ENCODE peak calls at places on chromosomes 13 and 19, in seven cellular contexts. N is mesenchymal stem cell, C is trophoblast cell, I is sigmoid colon, B is prostate gland, A is tibial nerve, Z is thoracic aorta. T is an unnamed sample.

GRCh38 chr19:43444531-43445340 is 20.7 kb downstream of the LYPD3 start:
- DNase-seq in N (no peak), C (peak; percentile 78), I (no peak), B (no peak), A (no peak), Z (no peak), T (no peak)

GRCh38 chr19:40232479-40232878 is 6.0 kb upstream of the CCNP start:
- DNase-seq in N (no peak), C (no peak), I (no peak), B (no peak), A (no peak), Z (no peak), T (no peak)

GRCh38 chr13:40983725-40984669 is 35.1 kb downstream of the ELF1 start:
- DNase-seq in N (no peak), C (no peak), I (no peak), B (no peak), A (no peak), Z (no peak), T (no peak)

GRCh38 chr13:34757441-34757840 is 184.6 kb upstream of the NBEA start:
- DNase-seq in N (no peak), C (no peak), I (no peak), B (no peak), A (no peak), Z (no peak), T (no peak)

GRCh38 chr13:20303636-20304035 is 71.5 kb upstream of the GJB6 start:
- DNase-seq in N (peak; percentile 4), C (peak; percentile 84), I (no peak), B (no peak), A (no peak), Z (no peak), T (peak; percentile 49)

GRCh38 chr13:103282571-103283450 is 216.6 kb upstream of the SLC10A2 start:
- DNase-seq in N (peak; percentile 47), C (peak; percentile 94), I (no peak), B (no peak), A (no peak), Z (no peak), T (peak; percentile 90)

GRCh38 chr13:51324714-51325440 is 14.6 kb upstream of the SERPINE3 start:
- DNase-seq in N (no peak), C (no peak), I (no peak), B (no peak), A (no peak), Z (no peak), T (no peak)

GRCh38 chr13:94657167-94657566 is 55.2 kb downstream of the SOX21 start:
- DNase-seq in N (peak; percentile 89), C (peak; percentile 3), I (no peak), B (no peak), A (no peak), Z (no peak), T (no peak)

GRCh38 chr13:73138276-73138950 is 79.6 kb downstream of the KLF5 start:
- DNase-seq in N (peak; percentile 73), C (peak; percentile 81), I (no peak), B (no peak), A (peak; percentile 16), Z (no peak), T (no peak)

GRCh38 chr13:43411741-43412140 is 375.0 kb downstream of the ENOX1 start:
- DNase-seq in N (no peak), C (no peak), I (peak; percentile 89), B (no peak), A (no peak), Z (no peak), T (no peak)

GRCh38 chr19:19361075-19361594 is 40.5 kb downstream of the MAU2 start:
- DNase-seq in N (peak; percentile 88), C (peak; percentile 95), I (peak; percentile 88), B (peak; percentile 73), A (peak; percentile 75), Z (peak; percentile 57), T (no peak)

GRCh38 chr13:75870397-75870801 is 234.3 kb downstream of the LMO7 start:
- DNase-seq in N (peak; percentile 32), C (peak; percentile 60), I (no peak), B (no peak), A (no peak), Z (no peak), T (no peak)

GRCh38 chr13:46530084-46530935 is 22.7 kb upstream of the LRCH1 start:
- DNase-seq in N (peak; percentile 35), C (no peak), I (no peak), B (no peak), A (no peak), Z (no peak), T (peak; percentile 34)

GRCh38 chr19:6394831-6395230 is 1.9 kb upstream of the GTF2F1 start:
- DNase-seq in N (no peak), C (no peak), I (no peak), B (no peak), A (no peak), Z (no peak), T (no peak)

GRCh38 chr13:48490241-48490640 is 42.6 kb downstream of the RCBTB2 start:
- DNase-seq in N (no peak), C (no peak), I (no peak), B (no peak), A (no peak), Z (no peak), T (no peak)

GRCh38 chr13:113091891-113092775 is 13.5 kb upstream of the F7 start:
- DNase-seq in N (no peak), C (no peak), I (no peak), B (no peak), A (no peak), Z (no peak), T (no peak)

GRCh38 chr13:36212789-36213188 is 1.6 kb downstream of the SOHLH2 start:
- DNase-seq in N (no peak), C (no peak), I (no peak), B (no peak), A (no peak), Z (no peak), T (no peak)

GRCh38 chr13:66618702-66619101 is 611.4 kb downstream of the PCDH9 start:
- DNase-seq in N (peak; percentile 60), C (peak; percentile 17), I (no peak), B (no peak), A (no peak), Z (no peak), T (no peak)

GRCh38 chr19:947707-948533 is 22.1 kb downstream of the ARID3A start:
- DNase-seq in N (no peak), C (peak; percentile 63), I (peak; percentile 87), B (no peak), A (peak; percentile 37), Z (no peak), T (no peak)

GRCh38 chr13:39410089-39410901 is 192.7 kb downstream of the LHFPL6 start:
- DNase-seq in N (peak; percentile 41), C (peak; percentile 78), I (no peak), B (no peak), A (no peak), Z (no peak), T (no peak)

GRCh38 chr19:32313866-32314265 is 31.5 kb upstream of the ZNF507 start:
- DNase-seq in N (no peak), C (no peak), I (no peak), B (no peak), A (no peak), Z (no peak), T (no peak)

GRCh38 chr13:35797946-35798345 is 321.5 kb upstream of the MAB21L1 start:
- DNase-seq in N (no peak), C (no peak), I (no peak), B (no peak), A (no peak), Z (no peak), T (no peak)

GRCh38 chr19:40234429-40235237 is 8.1 kb upstream of the CCNP start:
- DNase-seq in N (no peak), C (no peak), I (no peak), B (no peak), A (no peak), Z (no peak), T (no peak)

GRCh38 chr13:40994581-40995230 is 24.4 kb downstream of the ELF1 start:
- DNase-seq in N (no peak), C (no peak), I (no peak), B (no peak), A (no peak), Z (no peak), T (no peak)

GRCh38 chr19:38062959-38063786 is 156.2 kb downstream of the SIPA1L3 start:
- DNase-seq in N (peak; percentile 31), C (no peak), I (peak; percentile 68), B (no peak), A (no peak), Z (no peak), T (no peak)

GRCh38 chr13:110484290-110485048 is 77.1 kb downstream of the RAB20 start:
- DNase-seq in N (no peak), C (no peak), I (no peak), B (no peak), A (no peak), Z (no peak), T (no peak)

GRCh38 chr13:110485604-110486003 is 75.9 kb downstream of the RAB20 start:
- DNase-seq in N (peak; percentile 43), C (peak; percentile 64), I (no peak), B (no peak), A (no peak), Z (no peak), T (no peak)

GRCh38 chr13:110483386-110483785 is 78.1 kb downstream of the RAB20 start:
- DNase-seq in N (no peak), C (no peak), I (no peak), B (no peak), A (no peak), Z (no peak), T (no peak)

GRCh38 chr13:110490009-110490770 is 71.3 kb downstream of the RAB20 start:
- DNase-seq in N (no peak), C (peak; percentile 28), I (no peak), B (no peak), A (no peak), Z (no peak), T (no peak)

GRCh38 chr13:110486061-110486780 is 75.3 kb downstream of the RAB20 start:
- DNase-seq in N (peak; percentile 57), C (peak; percentile 43), I (no peak), B (no peak), A (no peak), Z (no peak), T (no peak)
- H3K27ac ChIP-seq in N (peak overlapping the region; percentile 77), C (peak overlapping the region; percentile 97), I (peak overlapping the region; percentile 29), B (no peak overlapping the region), A (no peak overlapping the region), Z (no peak overlapping the region), T (no peak overlapping the region)

DNA sequence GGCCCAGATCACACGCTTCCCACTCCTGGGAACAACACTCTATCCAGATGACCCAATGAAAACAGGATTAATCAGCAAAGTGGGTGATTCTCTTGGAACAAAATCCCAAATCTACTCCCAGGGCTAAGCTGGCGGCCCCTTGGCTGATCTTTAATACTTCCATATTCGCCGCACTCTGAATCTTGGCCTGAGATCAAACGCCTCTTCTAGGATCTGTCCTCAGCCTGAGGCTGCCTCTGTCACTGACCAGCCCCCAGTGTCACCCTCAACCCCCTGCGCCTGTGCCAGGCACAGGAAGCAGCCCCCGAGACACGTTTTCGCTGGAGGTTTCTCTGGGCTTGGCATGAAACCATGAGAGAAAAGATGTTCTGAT is 2.4 kb upstream of the CTXN1 start:
- DNase-seq in N (no peak), C (no peak), I (no peak), B (no peak), A (no peak), Z (no peak), T (no peak)
- H3K27ac ChIP-seq in N (peak overlapping the region; percentile 48), C (no peak overlapping the region), I (peak overlapping the region; percentile 94), B (peak overlapping the region; percentile 92), A (peak overlapping the region; percentile 87), Z (peak overlapping the region; percentile 91), T (peak overlapping the region; percentile 80)

GRCh38 chr13:96025283-96025682 is 27.9 kb downstream of the UGGT2 start:
- DNase-seq in N (no peak), C (no peak), I (no peak), B (no peak), A (no peak), Z (no peak), T (no peak)
- H3K27ac ChIP-seq in N (no peak overlapping the region), C (no peak overlapping the region), I (no peak overlapping the region), B (no peak overlapping the region), A (no peak overlapping the region), Z (peak overlapping the region; percentile 68), T (no peak overlapping the region)

GRCh38 chr19:15299568-15300409 is 32.5 kb downstream of the BRD4 start:
- DNase-seq in N (peak; percentile 93), C (peak; percentile 95), I (no peak), B (no peak), A (no peak), Z (no peak), T (no peak)
- H3K27ac ChIP-seq in N (peak overlapping the region; percentile 30), C (peak overlapping the region; percentile 62), I (no peak overlapping the region), B (no peak overlapping the region), A (peak overlapping the region; percentile 73), Z (no peak overlapping the region), T (peak overlapping the region; percentile 99)